ENCODE peak calls at places on chromosomes 11 and 22, in eight cellular contexts. F is IMR-90, Z is choroid plexus epithelial cell, V is AG10803, C is spleen, L is suprapubic skin, R is fibroblast of pulmonary artery, A is GM12865. D is an unnamed sample.

GRCh38 chr11:115924744-115925567 is 420.7 kb upstream of the CADM1 start:
- DNase-seq in F (peak; percentile 95), Z (no peak), V (no peak), C (no peak), L (no peak), R (no peak), A (peak; percentile 96), D (no peak)

GRCh38 chr11:46075168-46075567 is 46.1 kb downstream of the PHF21A start:
- DNase-seq in F (peak; percentile 84), Z (peak; percentile 83), V (peak; percentile 16), C (no peak), L (no peak), R (peak; percentile 73), A (no peak), D (peak; percentile 76)

GRCh38 chr11:96103721-96104120 is 179.8 kb upstream of the MTMR2 start:
- DNase-seq in F (no peak), Z (no peak), V (no peak), C (no peak), L (no peak), R (no peak), A (no peak), D (no peak)

GRCh38 chr11:36475192-36475591 is 34.9 kb downstream of the TRAF6 start:
- DNase-seq in F (peak; percentile 44), Z (no peak), V (peak; percentile 36), C (no peak), L (no peak), R (peak; percentile 42), A (no peak), D (no peak)

GRCh38 chr11:48007677-48008076 is 27.3 kb downstream of the PTPRJ start:
- DNase-seq in F (no peak), Z (no peak), V (no peak), C (peak; percentile 78), L (no peak), R (no peak), A (no peak), D (no peak)

GRCh38 chr11:9601041-9601875 is 27.8 kb downstream of the WEE1 start:
- DNase-seq in F (peak; percentile 89), Z (peak; percentile 97), V (peak; percentile 59), C (peak; percentile 75), L (no peak), R (peak; percentile 70), A (peak; percentile 97), D (peak; percentile 56)

GRCh38 chr22:50206599-50206998 is 5.8 kb downstream of the SELENOO start:
- DNase-seq in F (peak; percentile 26), Z (peak; percentile 31), V (peak; percentile 58), C (peak; percentile 83), L (no peak), R (peak; percentile 32), A (peak; percentile 24), D (peak; percentile 76)

GRCh38 chr11:96465537-96465936 is 75.7 kb downstream of the JRKL start:
- DNase-seq in F (no peak), Z (no peak), V (no peak), C (no peak), L (no peak), R (no peak), A (no peak), D (no peak)

GRCh38 chr11:41400124-41400523 is 59.3 kb downstream of the LRRC4C start:
- DNase-seq in F (no peak), Z (no peak), V (no peak), C (no peak), L (no peak), R (no peak), A (no peak), D (no peak)

GRCh38 chr11:58787903-58788302 is 56.2 kb upstream of the GLYAT start:
- DNase-seq in F (peak; percentile 41), Z (peak; percentile 10), V (no peak), C (no peak), L (no peak), R (no peak), A (no peak), D (peak; percentile 78)

GRCh38 chr11:69691449-69691848 is 12.4 kb downstream of the FGF19 start:
- DNase-seq in F (peak; percentile 53), Z (peak; percentile 50), V (peak; percentile 48), C (peak; percentile 7), L (no peak), R (peak; percentile 27), A (no peak), D (no peak)

GRCh38 chr11:95084509-95084908 is 5.1 kb upstream of the ENDOD1 start:
- DNase-seq in F (peak; percentile 55), Z (peak; percentile 66), V (no peak), C (no peak), L (no peak), R (no peak), A (no peak), D (peak; percentile 76)

GRCh38 chr11:69799582-69799981 is 19.6 kb downstream of the FGF3 start:
- DNase-seq in F (peak; percentile 7), Z (peak; percentile 50), V (no peak), C (no peak), L (no peak), R (peak; percentile 11), A (peak; percentile 20), D (peak; percentile 31)

GRCh38 chr11:11336664-11337063 is 16.4 kb downstream of the CSNK2A3 start:
- DNase-seq in F (no peak), Z (no peak), V (no peak), C (no peak), L (no peak), R (no peak), A (peak; percentile 34), D (no peak)

GRCh38 chr11:33315822-33316221 is 58.6 kb downstream of the HIPK3 start:
- DNase-seq in F (no peak), Z (no peak), V (peak; percentile 24), C (no peak), L (no peak), R (no peak), A (no peak), D (no peak)

GRCh38 chr22:47793304-47794101 is 1031.1 kb downstream of the TBC1D22A start:
- DNase-seq in F (no peak), Z (no peak), V (no peak), C (peak; percentile 53), L (no peak), R (no peak), A (no peak), D (no peak)

GRCh38 chr11:94046796-94047195 is 25.6 kb downstream of the HEPHL1 start:
- DNase-seq in F (no peak), Z (no peak), V (no peak), C (no peak), L (no peak), R (no peak), A (no peak), D (no peak)

GRCh38 chr22:45317551-45318167 is 7.9 kb downstream of the FAM118A start:
- DNase-seq in F (peak; percentile 37), Z (peak; percentile 46), V (peak; percentile 57), C (no peak), L (peak; percentile 79), R (peak; percentile 53), A (no peak), D (peak; percentile 57)

GRCh38 chr11:2109541-2110019 is 29.6 kb downstream of the IGF2 start:
- DNase-seq in F (no peak), Z (peak; percentile 47), V (no peak), C (no peak), L (no peak), R (no peak), A (no peak), D (no peak)
- TF ChIP-seq CTCF in F (no peak), Z (peak; percentile 33), V (no peak), C (no peak), L (no peak), R (no peak), A (no peak), D (no peak)

GRCh38 chr11:28108909-28109308 is 721 bp downstream of the METTL15 start:
- DNase-seq in F (no peak), Z (no peak), V (no peak), C (no peak), L (no peak), R (no peak), A (no peak), D (no peak)
- H3K4me3 ChIP-seq in F (no peak overlapping the region), Z (peak overlapping the region; percentile 67), V (peak overlapping the region; percentile 71), C (peak overlapping the region; percentile 62), L (peak overlapping the region; percentile 64), R (peak overlapping the region; percentile 90), A (peak overlapping the region; percentile 87), D (peak overlapping the region; percentile 69)

GRCh38 chr22:46738642-46738960 is 549 bp upstream of the CERK start:
- DNase-seq in F (no peak), Z (no peak), V (no peak), C (no peak), L (no peak), R (no peak), A (no peak), D (no peak)
- TF ChIP-seq CTCF in F (no peak), Z (no peak), V (no peak), C (no peak), L (no peak), R (no peak), A (no peak), D (no peak)

DNA sequence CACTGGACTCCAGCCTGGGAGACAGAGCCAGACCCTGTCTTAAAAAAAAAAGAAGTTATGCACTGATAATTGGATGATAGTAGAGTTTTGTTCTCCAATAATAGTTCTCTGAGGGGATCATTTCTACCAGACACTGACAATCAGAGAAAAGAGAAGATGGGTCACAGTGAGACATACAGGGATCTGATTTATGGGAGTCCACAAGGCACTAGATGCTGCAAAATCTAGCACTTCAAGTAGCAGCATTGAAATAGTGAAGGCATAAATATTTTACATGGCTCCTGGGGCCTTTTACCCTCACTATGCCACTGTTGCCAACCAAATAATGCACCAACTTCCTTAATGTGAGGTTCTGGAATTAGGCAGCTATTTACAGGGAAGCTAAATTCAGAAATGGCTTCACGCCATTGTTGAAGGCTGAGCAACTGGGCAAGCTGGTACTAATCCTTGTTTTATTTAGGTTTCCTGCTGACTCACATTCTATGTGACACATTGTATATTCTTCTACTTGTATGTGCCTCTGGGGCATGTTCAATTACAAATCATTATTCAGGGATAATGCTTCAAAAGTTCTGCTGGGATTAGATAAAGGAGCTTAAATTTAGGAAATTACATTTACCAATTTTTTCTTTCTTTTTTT is 38.2 kb upstream of the ABTB2 start:
- DNase-seq in F (peak; percentile 74), Z (no peak), V (peak; percentile 43), C (no peak), L (no peak), R (peak; percentile 11), A (no peak), D (peak; percentile 57)
- H3K4me3 ChIP-seq in F (no peak overlapping the region), Z (no peak overlapping the region), V (no peak overlapping the region), C (no peak overlapping the region), L (no peak overlapping the region), R (no peak overlapping the region), A (no peak overlapping the region), D (no peak overlapping the region)

DNA sequence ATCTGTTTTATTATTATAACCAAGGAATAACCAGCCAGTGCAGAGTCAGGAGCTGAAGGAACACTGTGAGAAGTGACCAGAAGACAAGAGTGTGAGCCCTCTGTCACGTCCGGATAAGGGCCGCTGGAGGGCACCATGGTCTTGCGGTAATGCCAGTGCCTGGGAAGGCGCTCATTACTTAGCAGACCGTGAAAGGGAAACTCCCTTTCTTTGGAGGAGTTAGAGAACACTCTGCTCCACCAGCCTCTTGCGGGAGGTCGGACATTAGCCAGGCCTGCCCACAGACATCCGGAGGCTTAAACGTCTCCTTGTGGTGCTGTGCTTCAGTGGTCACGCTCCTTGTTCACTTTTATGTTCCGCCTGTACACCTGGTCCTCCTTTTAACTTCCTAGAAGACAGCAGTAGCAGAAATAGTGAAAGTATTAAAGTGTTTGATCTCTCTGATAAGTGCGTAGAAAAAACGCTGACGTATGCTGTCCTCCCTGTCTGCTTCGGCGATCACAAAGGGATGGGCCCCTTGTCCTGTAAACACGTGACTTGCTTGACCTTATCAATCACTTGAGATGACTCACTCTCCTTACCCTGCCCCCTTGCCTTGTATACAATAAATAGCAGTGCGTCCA is 120.6 kb upstream of the LMO1 start:
- DNase-seq in F (no peak), Z (no peak), V (peak; percentile 15), C (peak; percentile 69), L (no peak), R (peak; percentile 24), A (peak; percentile 13), D (peak; percentile 6)
- TF ChIP-seq CTCF in F (peak; percentile 12), Z (no peak), V (no peak), C (no peak), L (no peak), R (no peak), A (no peak), D (no peak)

D was measured in fibroblast of mammary gland.